ENCODE peak calls at places on chromosomes 2 and 18, in six cellular contexts. One of them, this sample, is unnamed.

GRCh38 chr2:99697811-99698568 is 208.2 kb upstream of the REV1 start:
- DNase-seq in T-helper 1 cell: no peak
- DNase-seq in ELF-1: no peak
- DNase-seq in activated CD4-positive, alpha-beta T cell treated with anti-CD3 and anti-CD28 coated beads, Interleukin-2, amount 50 U/mL, for 24 hours: no peak
- DNase-seq in NCI-H524 treated with DMSO at 0.1 percent for 48 hours: no peak
- DNase-seq in adipocyte: peak
- DNase-seq in this sample: peak

GRCh38 chr2:74385396-74385795 is 5.3 kb upstream of the DCTN1 start:
- DNase-seq in T-helper 1 cell: no peak
- DNase-seq in ELF-1: no peak
- DNase-seq in activated CD4-positive, alpha-beta T cell treated with anti-CD3 and anti-CD28 coated beads, Interleukin-2, amount 50 U/mL, for 24 hours: no peak
- DNase-seq in NCI-H524 treated with DMSO at 0.1 percent for 48 hours: no peak
- DNase-seq in adipocyte: no peak
- DNase-seq in this sample: peak

GRCh38 chr2:233217892-233218377 is 33.5 kb upstream of the ATG16L1 start:
- DNase-seq in T-helper 1 cell: no peak
- DNase-seq in ELF-1: no peak
- DNase-seq in activated CD4-positive, alpha-beta T cell treated with anti-CD3 and anti-CD28 coated beads, Interleukin-2, amount 50 U/mL, for 24 hours: no peak
- DNase-seq in NCI-H524 treated with DMSO at 0.1 percent for 48 hours: no peak
- DNase-seq in adipocyte: no peak
- DNase-seq in this sample: peak

GRCh38 chr2:33518929-33519328 is 42.5 kb downstream of the RASGRP3 start:
- DNase-seq in T-helper 1 cell: no peak
- DNase-seq in ELF-1: no peak
- DNase-seq in activated CD4-positive, alpha-beta T cell treated with anti-CD3 and anti-CD28 coated beads, Interleukin-2, amount 50 U/mL, for 24 hours: no peak
- DNase-seq in NCI-H524 treated with DMSO at 0.1 percent for 48 hours: no peak
- DNase-seq in adipocyte: peak
- DNase-seq in this sample: no peak

GRCh38 chr18:12248926-12249720 is 5.0 kb upstream of the CIDEA start:
- DNase-seq in T-helper 1 cell: no peak
- DNase-seq in ELF-1: no peak
- DNase-seq in activated CD4-positive, alpha-beta T cell treated with anti-CD3 and anti-CD28 coated beads, Interleukin-2, amount 50 U/mL, for 24 hours: no peak
- DNase-seq in NCI-H524 treated with DMSO at 0.1 percent for 48 hours: no peak
- DNase-seq in adipocyte: no peak
- DNase-seq in this sample: no peak

GRCh38 chr2:197168705-197169104 is 141.9 kb downstream of the ANKRD44 start:
- DNase-seq in T-helper 1 cell: peak
- DNase-seq in ELF-1: peak
- DNase-seq in activated CD4-positive, alpha-beta T cell treated with anti-CD3 and anti-CD28 coated beads, Interleukin-2, amount 50 U/mL, for 24 hours: peak
- DNase-seq in NCI-H524 treated with DMSO at 0.1 percent for 48 hours: no peak
- DNase-seq in adipocyte: peak
- DNase-seq in this sample: peak

GRCh38 chr2:16429431-16429830 is 236.2 kb downstream of the CYRIA start:
- DNase-seq in T-helper 1 cell: no peak
- DNase-seq in ELF-1: peak
- DNase-seq in activated CD4-positive, alpha-beta T cell treated with anti-CD3 and anti-CD28 coated beads, Interleukin-2, amount 50 U/mL, for 24 hours: no peak
- DNase-seq in NCI-H524 treated with DMSO at 0.1 percent for 48 hours: no peak
- DNase-seq in adipocyte: no peak
- DNase-seq in this sample: no peak

GRCh38 chr2:44351088-44351487 is 10.2 kb downstream of the PREPL start:
- DNase-seq in T-helper 1 cell: no peak
- DNase-seq in ELF-1: no peak
- DNase-seq in activated CD4-positive, alpha-beta T cell treated with anti-CD3 and anti-CD28 coated beads, Interleukin-2, amount 50 U/mL, for 24 hours: no peak
- DNase-seq in NCI-H524 treated with DMSO at 0.1 percent for 48 hours: no peak
- DNase-seq in adipocyte: peak
- DNase-seq in this sample: peak

GRCh38 chr18:56112013-56112749 is 524.2 kb upstream of the TCF4 start:
- DNase-seq in T-helper 1 cell: no peak
- DNase-seq in ELF-1: no peak
- DNase-seq in activated CD4-positive, alpha-beta T cell treated with anti-CD3 and anti-CD28 coated beads, Interleukin-2, amount 50 U/mL, for 24 hours: no peak
- DNase-seq in NCI-H524 treated with DMSO at 0.1 percent for 48 hours: peak
- DNase-seq in adipocyte: peak
- DNase-seq in this sample: peak

GRCh38 chr2:37523861-37524362 is 147.5 kb downstream of the CDC42EP3 start:
- DNase-seq in T-helper 1 cell: no peak
- DNase-seq in ELF-1: no peak
- DNase-seq in activated CD4-positive, alpha-beta T cell treated with anti-CD3 and anti-CD28 coated beads, Interleukin-2, amount 50 U/mL, for 24 hours: no peak
- DNase-seq in NCI-H524 treated with DMSO at 0.1 percent for 48 hours: no peak
- DNase-seq in adipocyte: peak
- DNase-seq in this sample: peak

GRCh38 chr18:3121256-3121655 is 98.5 kb downstream of the MYOM1 start:
- DNase-seq in T-helper 1 cell: no peak
- DNase-seq in ELF-1: no peak
- DNase-seq in activated CD4-positive, alpha-beta T cell treated with anti-CD3 and anti-CD28 coated beads, Interleukin-2, amount 50 U/mL, for 24 hours: no peak
- DNase-seq in NCI-H524 treated with DMSO at 0.1 percent for 48 hours: no peak
- DNase-seq in adipocyte: no peak
- DNase-seq in this sample: peak

GRCh38 chr2:216698895-216699294 is 3.5 kb upstream of the IGFBP5 start:
- DNase-seq in T-helper 1 cell: no peak
- DNase-seq in ELF-1: peak
- DNase-seq in activated CD4-positive, alpha-beta T cell treated with anti-CD3 and anti-CD28 coated beads, Interleukin-2, amount 50 U/mL, for 24 hours: no peak
- DNase-seq in NCI-H524 treated with DMSO at 0.1 percent for 48 hours: peak
- DNase-seq in adipocyte: peak
- DNase-seq in this sample: peak

GRCh38 chr18:9025104-9025838 is 77.2 kb upstream of the NDUFV2 start:
- DNase-seq in T-helper 1 cell: no peak
- DNase-seq in ELF-1: no peak
- DNase-seq in activated CD4-positive, alpha-beta T cell treated with anti-CD3 and anti-CD28 coated beads, Interleukin-2, amount 50 U/mL, for 24 hours: no peak
- DNase-seq in NCI-H524 treated with DMSO at 0.1 percent for 48 hours: peak
- DNase-seq in adipocyte: no peak
- DNase-seq in this sample: peak

GRCh38 chr2:227347117-227347516 is 22.1 kb downstream of the MFF start:
- DNase-seq in T-helper 1 cell: no peak
- DNase-seq in ELF-1: no peak
- DNase-seq in activated CD4-positive, alpha-beta T cell treated with anti-CD3 and anti-CD28 coated beads, Interleukin-2, amount 50 U/mL, for 24 hours: no peak
- DNase-seq in NCI-H524 treated with DMSO at 0.1 percent for 48 hours: no peak
- DNase-seq in adipocyte: no peak
- DNase-seq in this sample: no peak

GRCh38 chr18:58862851-58863538 is 1.7 kb upstream of the ZNF532 start:
- DNase-seq in T-helper 1 cell: peak
- DNase-seq in ELF-1: peak
- DNase-seq in activated CD4-positive, alpha-beta T cell treated with anti-CD3 and anti-CD28 coated beads, Interleukin-2, amount 50 U/mL, for 24 hours: no peak
- DNase-seq in NCI-H524 treated with DMSO at 0.1 percent for 48 hours: no peak
- DNase-seq in adipocyte: peak
- DNase-seq in this sample: peak

GRCh38 chr2:65377556-65378307 is 54.7 kb downstream of the SPRED2 start:
- DNase-seq in T-helper 1 cell: no peak
- DNase-seq in ELF-1: peak
- DNase-seq in activated CD4-positive, alpha-beta T cell treated with anti-CD3 and anti-CD28 coated beads, Interleukin-2, amount 50 U/mL, for 24 hours: no peak
- DNase-seq in NCI-H524 treated with DMSO at 0.1 percent for 48 hours: no peak
- DNase-seq in adipocyte: peak
- DNase-seq in this sample: peak

GRCh38 chr18:2906522-2907458 is 60.0 kb downstream of the EMILIN2 start:
- DNase-seq in T-helper 1 cell: peak
- DNase-seq in ELF-1: no peak
- DNase-seq in activated CD4-positive, alpha-beta T cell treated with anti-CD3 and anti-CD28 coated beads, Interleukin-2, amount 50 U/mL, for 24 hours: no peak
- DNase-seq in NCI-H524 treated with DMSO at 0.1 percent for 48 hours: no peak
- DNase-seq in adipocyte: peak
- DNase-seq in this sample: no peak

GRCh38 chr2:140442319-140442718 is 1662.1 kb upstream of the NXPH2 start:
- DNase-seq in T-helper 1 cell: no peak
- DNase-seq in ELF-1: peak
- DNase-seq in activated CD4-positive, alpha-beta T cell treated with anti-CD3 and anti-CD28 coated beads, Interleukin-2, amount 50 U/mL, for 24 hours: no peak
- DNase-seq in NCI-H524 treated with DMSO at 0.1 percent for 48 hours: no peak
- DNase-seq in adipocyte: no peak
- DNase-seq in this sample: peak

This sample was measured in fibroblast of the aortic adventitia.